ENCODE peak calls at places on chromosome 9, in four cellular contexts. U is colonic mucosa, X is stromal cell of bone marrow, A is NCI-H510A. P is an unnamed sample.

GRCh38 chr9:128201441-128202369 is 1.5 kb upstream of the DNM1 start:
- DNase-seq in U (no peak), X (no peak), A (no peak), P (no peak)

GRCh38 chr9:122219856-122220672 is 8.7 kb downstream of the LHX6 start:
- DNase-seq in U (no peak), X (no peak), A (no peak), P (no peak)

GRCh38 chr9:134723491-134723890 is 81.9 kb downstream of the COL5A1 start:
- DNase-seq in U (no peak), X (no peak), A (no peak), P (no peak)

GRCh38 chr9:109972026-109973005 is 192.3 kb downstream of the PALM2AKAP2 start:
- DNase-seq in U (no peak), X (no peak), A (no peak), P (peak)

GRCh38 chr9:120846251-120846869 is 3.6 kb upstream of the PSMD5 start:
- DNase-seq in U (no peak), X (no peak), A (no peak), P (no peak)

GRCh38 chr9:33161011-33161588 is 6.0 kb downstream of the B4GALT1 start:
- DNase-seq in U (peak), X (peak), A (no peak), P (peak)

GRCh38 chr9:71121275-71122168 is at the start of gene TRPM3:
- DNase-seq in U (no peak), X (no peak), A (no peak), P (no peak)

GRCh38 chr9:6689893-6690634 is 44.5 kb upstream of the GLDC start:
- DNase-seq in U (no peak), X (no peak), A (no peak), P (no peak)

GRCh38 chr9:91740713-91741112 is 209.3 kb downstream of the ROR2 start:
- DNase-seq in U (peak), X (peak), A (no peak), P (no peak)

GRCh38 chr9:132584616-132585560 is 2.5 kb downstream of the BARHL1 start:
- DNase-seq in U (no peak), X (no peak), A (no peak), P (no peak)

GRCh38 chr9:92100237-92100911 is 14.8 kb downstream of the SPTLC1 start:
- DNase-seq in U (no peak), X (peak), A (no peak), P (no peak)

GRCh38 chr9:27386759-27387158 is 89.8 kb upstream of the EQTN start:
- DNase-seq in U (no peak), X (no peak), A (no peak), P (no peak)

GRCh38 chr9:133368249-133368881 is 7.5 kb downstream of the SURF4 start:
- DNase-seq in U (peak), X (no peak), A (no peak), P (peak)

GRCh38 chr9:72294952-72295351 is 70.1 kb downstream of the ZFAND5 start:
- DNase-seq in U (peak), X (no peak), A (no peak), P (peak)

GRCh38 chr9:2568689-2569088 is 52.9 kb upstream of the VLDLR start:
- DNase-seq in U (peak), X (no peak), A (no peak), P (no peak)

GRCh38 chr9:114893622-114894021 is 36.8 kb downstream of the TNFSF8 start:
- DNase-seq in U (no peak), X (no peak), A (no peak), P (no peak)

GRCh38 chr9:28808042-28808441 is 1234.8 kb upstream of the C9orf72 start:
- DNase-seq in U (no peak), X (peak), A (no peak), P (no peak)

GRCh38 chr9:129319076-129319937 is 141.2 kb upstream of the IER5L start:
- DNase-seq in U (peak), X (no peak), A (no peak), P (no peak)

GRCh38 chr9:108033976-108034964 is 544.7 kb upstream of the KLF4 start:
- DNase-seq in U (no peak), X (no peak), A (no peak), P (no peak)

GRCh38 chr9:120397453-120397852 is 182.5 kb downstream of the CDK5RAP2 start:
- DNase-seq in U (no peak), X (no peak), A (no peak), P (no peak)

GRCh38 chr9:115157245-115157674 is 39.3 kb upstream of the TNC start:
- DNase-seq in U (no peak), X (peak), A (no peak), P (peak)

GRCh38 chr9:1869843-1870242 is 145.3 kb upstream of the SMARCA2 start:
- DNase-seq in U (peak), X (no peak), A (peak), P (peak)

GRCh38 chr9:108800632-108801099 is 55.1 kb downstream of the ACTL7B start:
- DNase-seq in U (no peak), X (no peak), A (no peak), P (no peak)

GRCh38 chr9:36134761-36135505 is 1.6 kb upstream of the GLIPR2 start:
- DNase-seq in U (no peak), X (no peak), A (no peak), P (no peak)

P was measured in small intestine.